ENCODE peak calls at places on chromosomes 12 and 14, in eight cellular contexts. L, Q, T, G, B, V, I and W are unnamed samples.

GRCh38 chr12:77938301-77938700 is 107.6 kb downstream of the NAV3 start:
- DNase-seq in G (no peak), L (no peak), B (no peak), Q (no peak), T (no peak), V (no peak), I (no peak), W (no peak)

GRCh38 chr12:127680516-127680915 is 586.5 kb upstream of the TMEM132C start:
- DNase-seq in I (no peak), B (no peak), L (no peak), T (no peak), G (no peak), Q (no peak), V (no peak), W (no peak)

GRCh38 chr12:45655186-45655585 is 74.3 kb upstream of the ARID2 start:
- DNase-seq in B (no peak), G (no peak), I (peak), T (no peak), L (peak), Q (no peak), V (peak), W (no peak)

GRCh38 chr14:32085182-32085844 is 8.2 kb downstream of the ARHGAP5 start:
- DNase-seq in L (no peak), I (no peak), Q (no peak), V (no peak), T (no peak), G (no peak), B (no peak), W (no peak)

GRCh38 chr14:106378191-106378590 is 851.8 kb downstream of the TMEM121 start:
- DNase-seq in B (no peak), L (no peak), Q (no peak), T (no peak), V (peak), I (no peak), G (no peak), W (no peak)

GRCh38 chr12:124078800-124079199 is 105.8 kb downstream of the ZNF664 start:
- DNase-seq in G (no peak), L (no peak), Q (no peak), V (no peak), I (no peak), T (no peak), B (no peak), W (no peak)

GRCh38 chr12:14479004-14479403 is 88.7 kb downstream of the PLBD1 start:
- DNase-seq in G (no peak), V (no peak), I (no peak), B (no peak), L (no peak), Q (no peak), T (no peak), W (no peak)

GRCh38 chr14:50038398-50039119 is 77.8 kb downstream of the VCPKMT start:
- DNase-seq in B (no peak), L (no peak), Q (no peak), V (no peak), T (no peak), G (no peak), I (peak), W (no peak)

GRCh38 chr14:89504602-89505320 is 87.7 kb upstream of the FOXN3 start:
- DNase-seq in Q (no peak), V (peak), I (no peak), G (no peak), B (no peak), T (no peak), L (no peak), W (peak)

GRCh38 chr12:89825591-89826449 is 117.2 kb upstream of the ATP2B1 start:
- DNase-seq in G (no peak), I (peak), B (no peak), V (no peak), T (no peak), L (no peak), Q (no peak), W (no peak)

GRCh38 chr14:62015945-62016344 is 253.7 kb downstream of the SNAPC1 start:
- DNase-seq in G (no peak), V (no peak), Q (no peak), B (no peak), T (no peak), I (no peak), L (no peak), W (no peak)

GRCh38 chr12:92065018-92065499 is 80.6 kb downstream of the BTG1 start:
- DNase-seq in B (peak), L (peak), V (no peak), I (peak), G (no peak), T (no peak), Q (no peak), W (peak)

GRCh38 chr12:32043928-32044549 is 62.6 kb upstream of the BICD1 start:
- DNase-seq in Q (no peak), L (no peak), G (no peak), I (peak), V (no peak), B (no peak), T (no peak), W (no peak)

GRCh38 chr12:64392221-64392620 is 1.7 kb upstream of the C12orf56 start:
- DNase-seq in Q (no peak), I (peak), G (no peak), L (no peak), V (no peak), T (no peak), B (no peak), W (no peak)

GRCh38 chr12:3339221-3339620 is 151.8 kb upstream of the PRMT8 start:
- DNase-seq in G (no peak), V (no peak), B (no peak), Q (no peak), L (no peak), T (no peak), I (no peak), W (no peak)

GRCh38 chr12:20211537-20211936 is 156.8 kb upstream of the PDE3A start:
- DNase-seq in B (no peak), T (no peak), V (no peak), Q (no peak), I (no peak), G (no peak), L (no peak), W (no peak)

GRCh38 chr12:45402288-45402687 is 186.4 kb downstream of the ANO6 start:
- DNase-seq in T (peak), L (no peak), G (no peak), I (no peak), Q (no peak), V (no peak), B (no peak), W (no peak)

GRCh38 chr14:77603654-77604270 is 12.7 kb downstream of the SPTLC2 start:
- DNase-seq in B (no peak), G (no peak), T (no peak), I (peak), V (peak), Q (no peak), L (peak), W (no peak)

GRCh38 chr12:120072472-120072871 is 44.1 kb downstream of the RAB35 start:
- DNase-seq in Q (no peak), B (no peak), L (no peak), G (no peak), I (no peak), T (no peak), V (peak), W (peak)

GRCh38 chr14:98018626-98019025 is 1221.4 kb downstream of the VRK1 start:
- DNase-seq in I (no peak), L (no peak), T (no peak), B (no peak), G (no peak), V (peak), Q (no peak), W (no peak)

GRCh38 chr14:93788557-93789365 is 476 bp upstream of the PRIMA1 start:
- DNase-seq in T (peak), G (no peak), I (peak), V (no peak), Q (no peak), B (no peak), L (peak), W (no peak)

GRCh38 chr14:89417469-89418225 is 614 bp upstream of the FOXN3 start:
- DNase-seq in L (peak), T (peak), G (peak), I (peak), Q (peak), B (peak), V (peak), W (peak)

GRCh38 chr12:41536813-41537490 is 348.8 kb downstream of the PDZRN4 start:
- DNase-seq in Q (no peak), V (no peak), I (no peak), T (no peak), L (no peak), B (no peak), G (no peak), W (no peak)

GRCh38 chr14:97021571-97022171 is 224.5 kb downstream of the VRK1 start:
- DNase-seq in I (peak), V (no peak), Q (no peak), T (no peak), L (no peak), B (no peak), G (no peak), W (no peak)

GRCh38 chr12:53200458-53201169 is 6.4 kb downstream of the ITGB7 start:
- DNase-seq in V (peak), B (no peak), T (no peak), Q (no peak), L (no peak), I (no peak), G (no peak), W (peak)

GRCh38 chr12:4011597-4011996 is 138.4 kb upstream of the PARP11 start:
- DNase-seq in L (no peak), I (peak), Q (no peak), T (no peak), B (no peak), V (no peak), G (no peak), W (no peak)

GRCh38 chr12:72271741-72272661 is at the start of gene TRHDE:
- DNase-seq in V (peak), T (peak), L (peak), G (no peak), Q (no peak), I (peak), B (peak), W (peak)

GRCh38 chr12:72274926-72275325 is 2.8 kb downstream of the TRHDE start:
- DNase-seq in I (no peak), V (no peak), B (no peak), G (no peak), Q (no peak), T (no peak), L (no peak), W (no peak)

GRCh38 chr12:72273851-72274284 is 1.7 kb downstream of the TRHDE start:
- DNase-seq in Q (no peak), L (no peak), B (peak), V (no peak), I (no peak), T (no peak), G (no peak), W (no peak)

GRCh38 chr12:72272731-72273498 is 745 bp downstream of the TRHDE start:
- DNase-seq in I (no peak), Q (no peak), G (no peak), L (no peak), T (peak), B (peak), V (no peak), W (no peak)

GRCh38 chr12:72273499-72273837 is 1.3 kb downstream of the TRHDE start:
- DNase-seq in G (no peak), V (no peak), B (peak), I (no peak), T (no peak), L (no peak), Q (no peak), W (no peak)
- H3K4me3 ChIP-seq in G (peak), V (peak), B (peak), I (peak), T (peak), L (no peak), Q (peak), W (no peak)

DNA sequence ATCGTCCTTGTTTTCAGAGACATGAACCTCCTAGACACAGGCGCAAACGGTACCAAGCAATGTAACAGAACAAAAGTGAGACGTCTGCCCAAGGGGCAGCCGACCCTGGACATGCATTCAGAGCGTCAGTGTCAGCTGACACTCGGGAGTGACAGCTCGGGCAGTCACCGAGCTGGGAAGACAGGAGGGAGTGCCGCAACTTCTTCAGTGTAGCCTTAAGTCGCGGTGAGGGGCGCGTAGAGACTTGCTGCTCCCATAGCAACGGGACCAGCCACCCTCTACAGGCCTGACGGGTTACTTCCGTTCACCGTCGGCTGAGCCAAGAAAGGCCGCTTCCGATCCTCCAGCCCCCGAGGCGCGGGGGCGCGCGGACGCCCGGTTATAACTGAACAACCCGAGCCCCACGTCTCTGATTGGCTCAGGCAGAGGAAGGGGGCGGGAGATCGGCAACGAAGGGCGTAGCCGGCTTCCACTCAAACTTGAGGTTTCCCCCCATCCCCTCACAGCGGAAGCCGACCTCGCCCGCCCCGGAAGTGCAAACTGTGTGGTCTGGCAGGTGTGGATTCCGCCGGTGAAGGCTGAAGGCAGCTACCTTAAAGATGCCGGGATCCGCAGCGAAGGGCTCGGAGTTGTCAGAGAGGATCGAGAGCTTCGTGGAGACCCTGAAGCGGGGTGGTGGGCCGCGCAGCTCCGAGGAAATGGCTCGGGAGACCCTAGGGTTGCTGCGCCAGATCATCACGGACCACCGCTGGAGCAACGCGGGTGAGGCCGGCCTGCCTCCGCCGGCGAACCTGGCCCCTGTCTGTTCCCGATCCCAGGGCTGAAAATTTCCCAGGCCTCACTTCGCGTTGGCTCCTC is at the start of gene EIF2B2:
- DNase-seq in L (peak), B (peak), I (peak), G (peak), V (peak), Q (peak), T (peak), W (peak)
- TF ChIP-seq CTCF in L (no peak), B (peak), I (no peak), G (peak), V (no peak), Q (no peak), T (no peak), W (no peak)

GRCh38 chr12:55996715-55997534 is at the start of gene SUOX:
- DNase-seq in L (peak), I (peak), B (peak), V (peak), Q (peak), G (peak), T (peak), W (peak)
- TF ChIP-seq POLR2A in L (peak), I (peak), B (peak), V (peak), Q (no peak), G (no peak), T (no peak), W (no peak)

GRCh38 chr12:113088971-113089756 is 32.6 kb downstream of the DTX1 start:
- DNase-seq in G (no peak), V (peak), Q (no peak), T (no peak), B (no peak), L (peak), I (no peak), W (no peak)

GRCh38 chr12:113088037-113088436 is 31.5 kb downstream of the DTX1 start:
- DNase-seq in I (no peak), L (no peak), T (no peak), V (no peak), G (no peak), B (no peak), Q (no peak), W (no peak)

GRCh38 chr12:113086249-113087164 is 30.0 kb downstream of the DTX1 start:
- DNase-seq in T (no peak), L (peak), I (no peak), B (peak), V (peak), G (no peak), Q (no peak), W (no peak)

GRCh38 chr12:113089839-113090238 is 33.3 kb downstream of the DTX1 start:
- DNase-seq in Q (no peak), V (no peak), G (no peak), T (no peak), L (no peak), B (no peak), I (no peak), W (no peak)

DNA sequence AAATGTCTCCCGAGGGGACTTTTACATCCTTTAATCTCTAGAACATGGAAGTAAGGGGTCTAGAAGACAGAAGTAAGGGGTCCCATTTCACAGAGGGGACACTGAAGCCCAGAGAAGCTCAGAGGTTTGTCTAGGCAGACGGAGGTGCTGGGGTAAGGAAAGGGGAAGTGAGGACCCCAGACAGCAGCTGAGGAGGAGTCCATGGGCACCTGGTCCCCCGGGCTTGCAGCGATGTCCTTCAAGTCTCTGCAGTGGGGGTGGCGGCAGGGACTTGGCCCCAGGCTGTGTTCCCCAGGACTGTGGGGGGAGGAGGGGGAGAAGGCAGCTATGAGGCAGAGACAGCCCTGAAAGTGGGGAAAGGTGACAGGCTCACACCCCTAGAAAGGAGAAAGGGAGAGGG is 30.7 kb downstream of the DTX1 start:
- DNase-seq in Q (no peak), B (no peak), G (no peak), T (no peak), I (no peak), V (no peak), L (no peak), W (no peak)
- H3K4me3 ChIP-seq in Q (no peak), B (no peak), G (no peak), T (no peak), I (no peak), V (no peak), L (no peak), W (no peak)

DNA sequence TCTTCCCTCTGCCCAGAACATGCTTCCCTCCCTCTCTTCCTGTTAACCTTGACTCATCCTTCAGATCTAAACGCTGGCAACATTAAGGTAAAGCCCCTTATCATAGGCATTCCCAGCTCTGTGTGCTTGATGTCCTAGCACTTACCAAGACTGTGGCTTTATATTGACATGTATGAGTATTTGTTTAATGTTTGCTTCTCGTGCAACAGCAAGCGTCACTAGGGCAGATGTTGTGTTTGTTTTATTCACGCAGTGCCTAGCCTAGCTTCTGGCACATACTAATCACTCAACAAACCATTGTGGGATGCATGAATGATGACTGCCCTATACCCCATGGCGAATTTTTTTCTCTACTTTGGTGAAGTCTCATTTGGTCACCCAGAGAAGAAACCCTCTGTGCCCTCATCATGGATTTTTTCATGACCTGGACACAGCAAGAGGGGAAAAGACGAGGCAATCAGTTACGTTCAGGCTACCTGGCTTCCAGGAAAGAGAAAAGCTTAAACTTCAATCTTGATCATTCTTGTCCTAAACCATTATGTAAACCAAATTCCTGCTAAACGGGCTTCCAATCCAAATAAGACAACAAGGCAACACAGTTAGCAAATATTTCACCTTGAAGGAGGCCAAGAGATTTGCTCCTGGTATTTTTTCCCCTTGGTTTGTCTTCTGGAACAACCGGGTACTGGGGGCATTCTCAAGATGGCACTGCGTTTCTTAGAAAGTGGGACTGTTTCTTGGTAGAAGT is 47.9 kb upstream of the SOCS2 start:
- DNase-seq in L (no peak), T (no peak), Q (no peak), V (no peak), B (no peak), I (peak), G (peak), W (no peak)
- TF ChIP-seq CTCF in L (no peak), T (no peak), Q (no peak), V (no peak), B (no peak), I (no peak), G (no peak), W (no peak)

GRCh38 chr12:27142102-27142721 is 59.8 kb upstream of the C12orf71 start:
- DNase-seq in B (peak), Q (no peak), L (peak), G (no peak), T (peak), I (peak), V (peak), W (peak)
- TF ChIP-seq POLR2A in B (no peak), Q (no peak), L (no peak), G (no peak), T (no peak), I (no peak), V (no peak), W (no peak)

GRCh38 chr12:116044181-116044580 is 233.3 kb downstream of the MED13L start:
- DNase-seq in Q (no peak), L (no peak), T (no peak), G (no peak), I (no peak), V (no peak), B (no peak), W (no peak)
- H3K4me3 ChIP-seq in Q (no peak), L (no peak), T (no peak), G (no peak), I (no peak), V (no peak), B (no peak), W (no peak)

DNA sequence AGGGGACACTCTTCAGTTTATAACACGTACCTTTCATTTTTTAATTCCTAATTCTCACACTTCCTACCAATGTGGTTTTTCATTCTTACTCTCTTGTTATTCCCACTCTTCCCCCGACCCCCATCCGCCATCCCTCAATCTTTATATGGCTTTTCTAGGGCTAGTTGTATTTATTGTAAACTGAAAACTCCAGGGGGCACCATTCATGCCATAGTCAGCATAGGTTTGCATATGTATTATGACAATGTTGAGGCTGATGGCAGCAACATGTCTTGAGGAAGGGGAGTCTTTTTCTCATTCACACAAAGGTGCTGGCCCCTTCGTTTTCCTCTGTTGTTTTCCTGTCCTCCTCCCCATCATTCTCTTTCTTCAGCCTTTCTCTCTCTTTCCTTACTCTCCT is 27.7 kb upstream of the LTA4H start:
- DNase-seq in B (no peak), V (no peak), Q (no peak), L (no peak), I (peak), G (no peak), T (no peak), W (peak)
- TF ChIP-seq CTCF in B (no peak), V (no peak), Q (no peak), L (peak), I (peak), G (no peak), T (no peak), W (no peak)

DNA sequence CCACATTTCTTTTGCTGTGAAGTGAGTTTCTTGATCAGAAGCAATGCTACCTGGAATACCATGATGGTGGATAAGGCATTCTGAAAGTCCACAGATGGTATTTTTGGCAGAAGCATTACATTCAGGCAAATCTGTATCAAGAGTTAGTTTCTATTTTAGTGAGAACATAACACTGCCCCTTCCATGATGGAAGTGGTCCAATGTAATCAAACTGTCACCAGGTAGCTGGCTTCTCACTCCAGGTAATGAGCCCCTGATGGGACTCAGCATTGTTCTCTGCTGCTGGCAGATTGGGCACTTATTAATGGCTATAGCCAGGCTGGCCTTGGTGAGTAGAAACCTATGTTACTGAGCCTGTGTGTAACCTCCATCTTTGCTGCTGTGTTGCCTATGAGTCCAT is 80.7 kb downstream of the KCNA5 start:
- DNase-seq in Q (no peak), G (no peak), I (no peak), B (peak), T (no peak), V (no peak), L (no peak), W (no peak)
- TF ChIP-seq POLR2A in Q (no peak), G (no peak), I (no peak), B (no peak), T (no peak), V (no peak), L (no peak), W (no peak)